ENCODE peak calls at places on chromosomes 2 and 18, in seven cellular contexts. V is sigmoid colon; N is A549; E is Peyer's patch; C is CD4-positive, alpha-beta memory T cell; Z is adrenal gland; B is GM23248. A is an unnamed sample.
A peak's percentile ranks its signal among the peaks of the same experiment; 100 is the strongest.

GRCh38 chr2:231379266-231380215 is 16.0 kb upstream of the B3GNT7 start:
- DNase-seq in C (no peak), E (peak; percentile 64), B (no peak), V (no peak), Z (peak; percentile 47), N (peak; percentile 75), A (no peak)

GRCh38 chr2:2845796-2846315 is 514.8 kb upstream of the MYT1L start:
- DNase-seq in V (no peak), E (no peak), B (no peak), Z (no peak), N (no peak), C (no peak), A (no peak)

GRCh38 chr2:142883526-142883925 is 6.1 kb downstream of the KYNU start:
- DNase-seq in Z (no peak), C (no peak), E (no peak), B (no peak), V (no peak), N (no peak), A (no peak)

GRCh38 chr2:30368258-30368657 is 78.8 kb upstream of the LCLAT1 start:
- DNase-seq in Z (peak; percentile 16), V (no peak), B (peak; percentile 85), C (no peak), N (no peak), E (no peak), A (no peak)

GRCh38 chr2:30113617-30114293 is 33.1 kb upstream of the YPEL5 start:
- DNase-seq in B (peak; percentile 95), E (no peak), N (peak; percentile 35), Z (peak; percentile 74), C (no peak), V (no peak), A (no peak)

GRCh38 chr2:202944816-202945215 is 32.7 kb downstream of the CARF start:
- DNase-seq in B (no peak), E (no peak), Z (no peak), N (no peak), V (no peak), C (no peak), A (no peak)

GRCh38 chr2:20361903-20362302 is 11.3 kb upstream of the PUM2 start:
- DNase-seq in C (no peak), B (no peak), E (no peak), N (no peak), V (no peak), Z (no peak), A (no peak)

GRCh38 chr18:21997207-21998143 is 171.9 kb upstream of the GATA6 start:
- DNase-seq in N (peak; percentile 47), Z (peak; percentile 30), V (no peak), B (peak; percentile 53), E (no peak), C (peak; percentile 16), A (no peak)

GRCh38 chr2:223488814-223489213 is 113.3 kb downstream of the SCG2 start:
- DNase-seq in B (peak; percentile 61), V (no peak), E (no peak), C (no peak), N (peak; percentile 7), Z (peak; percentile 32), A (peak; percentile 86)

GRCh38 chr2:198141726-198142125 is 337.3 kb downstream of the PLCL1 start:
- DNase-seq in Z (no peak), E (no peak), V (no peak), N (no peak), C (no peak), B (peak; percentile 37), A (no peak)

GRCh38 chr2:72778410-72778809 is 47.4 kb downstream of the EXOC6B start:
- DNase-seq in N (peak; percentile 82), Z (no peak), B (peak; percentile 69), E (no peak), C (no peak), V (no peak), A (no peak)

GRCh38 chr2:50538137-50538536 is 493.8 kb downstream of the NRXN1 start:
- DNase-seq in Z (no peak), B (no peak), C (no peak), V (peak; percentile 35), E (no peak), N (no peak), A (no peak)

GRCh38 chr2:112787729-112788401 is 3.6 kb upstream of the IL1A start:
- DNase-seq in N (no peak), V (no peak), E (no peak), Z (no peak), C (no peak), B (no peak), A (no peak)

GRCh38 chr2:232937278-232937906 is 67.3 kb downstream of the SNORC start:
- DNase-seq in B (peak; percentile 78), E (no peak), V (no peak), N (peak; percentile 52), Z (peak; percentile 71), C (no peak), A (peak; percentile 68)

GRCh38 chr2:68236876-68237275 is 15.5 kb downstream of the PPP3R1 start:
- DNase-seq in V (no peak), E (no peak), B (peak; percentile 46), C (no peak), Z (no peak), N (no peak), A (no peak)
- H3K4me1 ChIP-seq in V (peaks cover 69% of the 10 kb centered on the region), E (peaks cover 40% of the 10 kb centered on the region), B (peaks cover 55% of the 10 kb centered on the region), C (peaks cover 88% of the 10 kb centered on the region), Z (peaks cover 38% of the 10 kb centered on the region), N (peaks cover 48% of the 10 kb centered on the region), A (peaks cover 9% of the 10 kb centered on the region)

GRCh38 chr18:77061946-77062517 is 70.6 kb downstream of the MBP start:
- DNase-seq in N (no peak), C (no peak), B (no peak), Z (peak; percentile 28), E (no peak), V (no peak), A (no peak)
- H3K9me3 ChIP-seq in N (peaks cover 7% of the 10 kb centered on the region), C (no peaks in the 10 kb centered on the region), B (no peaks in the 10 kb centered on the region), Z (no peaks in the 10 kb centered on the region), E (no peaks in the 10 kb centered on the region), V (no peaks in the 10 kb centered on the region), A (no peaks in the 10 kb centered on the region)

GRCh38 chr2:85580206-85580605 is 2.8 kb downstream of the VAMP8 start:
- DNase-seq in B (no peak), N (no peak), Z (no peak), V (no peak), E (no peak), C (no peak), A (no peak)
- H3K4me1 ChIP-seq in B (peaks cover 6% of the 10 kb centered on the region), N (peaks cover 15% of the 10 kb centered on the region), Z (peaks cover 28% of the 10 kb centered on the region), V (peaks cover 14% of the 10 kb centered on the region), E (peaks cover 51% of the 10 kb centered on the region), C (peaks cover 48% of the 10 kb centered on the region), A (no peaks in the 10 kb centered on the region)

DNA sequence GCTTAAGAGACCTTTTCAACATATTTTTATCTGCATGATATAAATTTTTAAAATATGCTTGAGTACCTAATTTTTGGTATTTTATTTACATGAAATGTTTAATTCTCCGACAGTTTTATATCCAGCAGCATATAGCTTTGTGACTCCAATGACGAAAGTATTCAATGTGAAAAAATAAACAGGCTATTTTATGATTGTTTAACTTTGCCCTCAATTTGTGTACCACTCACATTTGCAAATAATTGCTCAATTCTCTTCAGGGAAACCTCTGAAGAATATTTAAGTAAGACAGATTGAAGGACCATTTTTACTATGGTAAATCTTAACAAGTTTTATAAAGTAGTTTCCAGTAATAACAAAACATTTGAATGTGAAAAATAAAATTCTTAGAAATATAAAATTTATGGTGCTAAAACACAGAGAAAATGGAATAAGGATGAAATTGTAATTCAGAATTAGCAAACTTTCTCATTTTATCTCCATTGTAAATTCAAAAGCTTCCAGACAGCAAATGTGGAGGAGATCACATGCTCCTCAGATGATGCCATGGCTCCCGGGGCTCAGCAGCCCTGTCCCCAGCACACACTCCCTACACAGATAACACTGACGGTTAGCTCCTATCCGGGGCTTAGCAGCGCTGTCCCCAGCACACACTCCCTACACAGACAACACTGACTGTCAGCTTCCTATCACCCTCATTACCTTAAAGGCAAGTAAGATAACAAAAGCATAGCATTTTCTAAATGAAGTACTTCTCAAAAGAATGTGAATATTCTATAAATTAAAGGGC is 39.7 kb downstream of the SH3YL1 start:
- DNase-seq in V (no peak), E (no peak), N (no peak), C (no peak), Z (no peak), B (no peak), A (no peak)
- H3K9me3 ChIP-seq in V (no peaks in the 10 kb centered on the region), E (no peaks in the 10 kb centered on the region), N (no peaks in the 10 kb centered on the region), C (no peaks in the 10 kb centered on the region), Z (no peaks in the 10 kb centered on the region), B (no peaks in the 10 kb centered on the region), A (no peaks in the 10 kb centered on the region)

GRCh38 chr2:25824216-25824615 is 54.1 kb downstream of the ASXL2 start:
- DNase-seq in V (no peak), C (no peak), E (no peak), Z (no peak), N (no peak), B (no peak), A (no peak)
- H3K4me1 ChIP-seq in V (no peaks in the 10 kb centered on the region), C (peaks cover 48% of the 10 kb centered on the region), E (peaks cover 4% of the 10 kb centered on the region), Z (peaks cover 5% of the 10 kb centered on the region), N (peaks cover 22% of the 10 kb centered on the region), B (peaks cover 5% of the 10 kb centered on the region), A (peaks cover 7% of the 10 kb centered on the region)

DNA sequence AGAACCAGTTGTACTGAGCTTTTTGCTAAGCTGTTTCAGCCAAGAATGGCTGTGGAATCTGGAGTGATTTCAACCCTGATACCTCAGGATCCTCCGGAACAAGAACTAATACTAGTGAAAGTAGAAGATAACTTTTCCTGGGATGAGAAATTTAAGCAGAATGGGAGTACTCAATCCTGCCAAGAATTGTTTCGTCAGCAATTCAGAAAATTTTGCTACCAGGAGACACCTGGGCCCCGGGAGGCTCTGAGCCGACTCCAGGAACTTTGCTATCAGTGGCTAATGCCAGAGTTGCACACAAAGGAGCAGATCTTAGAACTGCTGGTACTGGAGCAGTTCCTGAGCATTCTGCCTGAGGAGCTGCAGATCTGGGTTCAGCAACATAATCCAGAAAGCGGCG is 1.6 kb downstream of the ZNF397 start:
- DNase-seq in B (no peak), V (no peak), C (no peak), N (no peak), E (no peak), Z (no peak), A (no peak)
- H3K9me3 ChIP-seq in B (peaks cover 7% of the 10 kb centered on the region), V (no peaks in the 10 kb centered on the region), C (no peaks in the 10 kb centered on the region), N (peaks cover 60% of the 10 kb centered on the region), E (no peaks in the 10 kb centered on the region), Z (no peaks in the 10 kb centered on the region), A (no peaks in the 10 kb centered on the region)

GRCh38 chr2:152493945-152494528 is 159.1 kb downstream of the FMNL2 start:
- DNase-seq in V (no peak), E (no peak), C (no peak), Z (no peak), N (no peak), B (no peak), A (no peak)
- H3K4me1 ChIP-seq in V (peaks cover 29% of the 10 kb centered on the region), E (peaks cover 7% of the 10 kb centered on the region), C (no peaks in the 10 kb centered on the region), Z (peaks cover 29% of the 10 kb centered on the region), N (peaks cover 46% of the 10 kb centered on the region), B (peaks cover 24% of the 10 kb centered on the region), A (no peaks in the 10 kb centered on the region)

GRCh38 chr2:179207047-179207446 is 57.6 kb downstream of the SESTD1 start:
- DNase-seq in B (no peak), V (no peak), N (no peak), Z (no peak), E (no peak), C (no peak), A (no peak)

GRCh38 chr2:179211355-179211754 is 53.3 kb downstream of the SESTD1 start:
- DNase-seq in V (no peak), B (no peak), E (no peak), Z (no peak), C (no peak), N (no peak), A (no peak)
- H3K9me3 ChIP-seq in V (no peaks in the 10 kb centered on the region), B (peaks cover 5% of the 10 kb centered on the region), E (no peaks in the 10 kb centered on the region), Z (peaks cover 12% of the 10 kb centered on the region), C (no peaks in the 10 kb centered on the region), N (peaks cover 10% of the 10 kb centered on the region), A (no peaks in the 10 kb centered on the region)

A was measured in BE2C.